ENCODE peak calls at places on chromosome 21, in eight cellular contexts. I is stimulated activated CD8-positive, alpha-beta memory T cell treated with anti-CD3 and anti-CD28 coated beads, Interleukin-4, amount 100 ng/mL, for 1 hour; T is IMR-90; P is activated CD4-positive, alpha-beta T cell treated with anti-CD3 and anti-CD28 coated beads, Interleukin-2, amount 10 ng/mL, durations not matched to agents 7 days and 5 days; J is fibroblast of lung; W is neuronal stem cell; A is HEK293T; R is NAMALWA. G is an unnamed sample.

GRCh38 chr21:43331962-43332458 is 94.9 kb downstream of the SIK1 start:
- DNase-seq in R (no peak), I (no peak), W (no peak), J (peak), P (no peak), T (peak), A (no peak), G (no peak)

GRCh38 chr21:17738171-17738953 is 80.8 kb downstream of the C21orf91 start:
- DNase-seq in P (no peak), R (no peak), I (no peak), J (no peak), A (no peak), T (no peak), W (no peak), G (no peak)

GRCh38 chr21:42651515-42652401 is 1.7 kb upstream of the PDE9A start:
- DNase-seq in W (no peak), A (no peak), T (no peak), R (no peak), P (no peak), J (no peak), I (no peak), G (no peak)

GRCh38 chr21:32524010-32524719 is 61.2 kb downstream of the TCP10L start:
- DNase-seq in I (no peak), R (no peak), P (no peak), A (no peak), T (peak), J (peak), W (no peak), G (peak)

GRCh38 chr21:26849428-26850115 is 4.4 kb upstream of the ADAMTS1 start:
- DNase-seq in W (peak), T (peak), A (no peak), R (peak), J (peak), P (peak), I (no peak), G (peak)

GRCh38 chr21:42238185-42238934 is 19.4 kb downstream of the ABCG1 start:
- DNase-seq in I (no peak), J (no peak), W (no peak), R (peak), T (no peak), P (peak), A (no peak), G (no peak)

GRCh38 chr21:43827015-43827611 is 37.7 kb downstream of the RRP1 start:
- DNase-seq in A (no peak), P (no peak), T (peak), J (peak), R (no peak), I (no peak), W (no peak), G (no peak)

GRCh38 chr21:44686843-44687561 is 5.0 kb upstream of the KRTAP12-1 start:
- DNase-seq in J (no peak), R (no peak), T (no peak), W (no peak), A (no peak), I (no peak), P (no peak), G (no peak)

GRCh38 chr21:32626633-32627196 is 14.5 kb upstream of the CFAP298 start:
- DNase-seq in W (no peak), R (no peak), J (peak), A (no peak), I (no peak), P (no peak), T (peak), G (no peak)

GRCh38 chr21:25967566-25968438 is 202.8 kb downstream of the APP start:
- DNase-seq in P (no peak), J (peak), T (no peak), W (no peak), A (no peak), I (no peak), R (peak), G (peak)

GRCh38 chr21:33047231-33047630 is 21.5 kb downstream of the OLIG2 start:
- DNase-seq in A (no peak), W (no peak), R (no peak), J (peak), I (no peak), T (peak), P (no peak), G (no peak)

GRCh38 chr21:45818904-45819285 is 162.7 kb upstream of the COL6A1 start:
- DNase-seq in R (no peak), A (no peak), P (peak), T (peak), I (peak), W (no peak), J (peak), G (no peak)

GRCh38 chr21:38306833-38307232 is 50.0 kb downstream of the KCNJ15 start:
- DNase-seq in P (no peak), A (no peak), R (no peak), W (no peak), J (peak), T (peak), I (no peak), G (no peak)

GRCh38 chr21:33302055-33302454 is 22.7 kb upstream of the IFNAR1 start:
- DNase-seq in A (no peak), T (no peak), I (no peak), R (no peak), J (no peak), W (no peak), P (no peak), G (no peak)

GRCh38 chr21:34544032-34544496 is 32.1 kb upstream of the KCNE1 start:
- DNase-seq in W (no peak), A (peak), T (peak), J (peak), R (peak), I (no peak), P (peak), G (peak)

GRCh38 chr21:16496594-16496993 is 766.8 kb downstream of the USP25 start:
- DNase-seq in A (no peak), I (no peak), T (no peak), W (no peak), R (no peak), J (no peak), P (no peak), G (no peak)

GRCh38 chr21:26432410-26432809 is 140.7 kb downstream of the CYYR1 start:
- DNase-seq in J (no peak), T (no peak), P (no peak), I (no peak), W (no peak), R (no peak), A (no peak), G (peak)

GRCh38 chr21:32351428-32351827 is 41.4 kb downstream of the URB1 start:
- DNase-seq in W (no peak), J (no peak), A (no peak), P (no peak), R (no peak), I (no peak), T (no peak), G (no peak)

GRCh38 chr21:45294509-45295291 is 7.0 kb upstream of the POFUT2 start:
- DNase-seq in T (peak), W (no peak), I (no peak), R (no peak), A (peak), J (peak), P (no peak), G (no peak)

GRCh38 chr21:35323947-35324346 is 274.8 kb upstream of the RUNX1 start:
- DNase-seq in T (no peak), R (no peak), W (no peak), J (peak), P (no peak), A (no peak), I (no peak), G (no peak)

GRCh38 chr21:25490742-25491141 is 116.5 kb downstream of the MRPL39 start:
- DNase-seq in I (no peak), T (peak), P (no peak), J (no peak), A (no peak), R (no peak), W (no peak), G (no peak)

GRCh38 chr21:38660333-38661295 is 145.1 kb upstream of the ETS2 start:
- DNase-seq in I (no peak), A (no peak), R (no peak), T (no peak), P (peak), J (peak), W (no peak), G (no peak)

GRCh38 chr21:37368536-37369279 is 2.1 kb downstream of the DYRK1A start:
- DNase-seq in R (peak), T (peak), I (no peak), P (no peak), W (no peak), J (peak), A (no peak), G (no peak)

GRCh38 chr21:17463441-17463840 is 49.4 kb upstream of the CXADR start:
- DNase-seq in J (peak), R (no peak), T (peak), A (no peak), W (no peak), I (no peak), P (no peak), G (no peak)

GRCh38 chr21:43301424-43302355 is 125.2 kb downstream of the SIK1 start:
- DNase-seq in J (no peak), I (no peak), P (no peak), W (no peak), R (no peak), A (no peak), T (no peak), G (no peak)

GRCh38 chr21:43622796-43623195 is 36.5 kb downstream of the HSF2BP start:
- DNase-seq in I (no peak), R (no peak), A (no peak), W (no peak), J (no peak), P (no peak), T (no peak), G (no peak)

GRCh38 chr21:37263827-37264226 is 3.3 kb downstream of the VPS26C start:
- DNase-seq in W (no peak), P (no peak), R (no peak), T (peak), I (no peak), J (peak), A (no peak), G (no peak)

GRCh38 chr21:40160911-40161310 is 293.7 kb downstream of the PCP4 start:
- DNase-seq in T (no peak), I (no peak), P (no peak), J (no peak), A (no peak), W (no peak), R (no peak), G (no peak)

GRCh38 chr21:44547656-44548331 is 3.5 kb downstream of the KRTAP10-2 start:
- DNase-seq in R (no peak), J (no peak), P (peak), A (no peak), I (peak), T (no peak), W (no peak), G (no peak)

GRCh38 chr21:17903029-17903806 is 84.1 kb upstream of the C21orf91 start:
- DNase-seq in I (no peak), R (peak), P (no peak), W (no peak), A (no peak), J (peak), T (peak), G (peak)

G was measured in MM.1S.